ENCODE peak calls at places on chromosomes 13 and 19, in five cellular contexts. Q is left ventricle myocardium inferior, H is NT2/D1, X is T-helper 17 cell, R is anterior cingulate cortex. N is an unnamed sample.

GRCh38 chr19:10612515-10613119 is 12.7 kb upstream of the SLC44A2 start:
- DNase-seq in Q (peak), H (no peak), X (no peak), R (peak), N (no peak)

GRCh38 chr19:53989600-53990533 is 1.6 kb upstream of the CACNG6 start:
- DNase-seq in Q (no peak), H (no peak), X (no peak), R (no peak), N (peak)

GRCh38 chr19:31331536-31331935 is 17.7 kb downstream of the TSHZ3 start:
- DNase-seq in Q (no peak), H (no peak), X (no peak), R (no peak), N (no peak)

GRCh38 chr13:66234159-66234558 is 996.0 kb downstream of the PCDH9 start:
- DNase-seq in Q (no peak), H (no peak), X (no peak), R (no peak), N (no peak)

GRCh38 chr13:72544042-72544441 is 183.4 kb downstream of the MZT1 start:
- DNase-seq in Q (no peak), H (no peak), X (no peak), R (no peak), N (no peak)

GRCh38 chr13:43573787-43574562 is 212.8 kb downstream of the ENOX1 start:
- DNase-seq in Q (no peak), H (no peak), X (no peak), R (no peak), N (peak)

GRCh38 chr19:45470147-45471081 is 2.6 kb downstream of the FOSB start:
- DNase-seq in Q (no peak), H (no peak), X (peak), R (no peak), N (no peak)

GRCh38 chr19:10418281-10419199 is 1.8 kb upstream of the PDE4A start:
- DNase-seq in Q (no peak), H (no peak), X (no peak), R (no peak), N (no peak)

GRCh38 chr13:83666126-83666525 is 216.1 kb downstream of the SLITRK1 start:
- DNase-seq in Q (no peak), H (no peak), X (no peak), R (no peak), N (no peak)

GRCh38 chr19:42528354-42529247 is at the start of gene CEACAM1:
- DNase-seq in Q (no peak), H (no peak), X (peak), R (no peak), N (no peak)

GRCh38 chr19:3065675-3066357 is 3.5 kb upstream of the TLE5 start:
- DNase-seq in Q (no peak), H (no peak), X (no peak), R (no peak), N (no peak)

GRCh38 chr19:10102787-10103236 is 334 bp upstream of the ANGPTL6 start:
- DNase-seq in Q (no peak), H (no peak), X (no peak), R (no peak), N (no peak)

GRCh38 chr13:81395368-81395767 is 1054.4 kb upstream of the SPRY2 start:
- DNase-seq in Q (no peak), H (peak), X (no peak), R (no peak), N (no peak)